ENCODE peak calls at places on chromosome 20, in nine cellular contexts. H is A673; A is tibial nerve; V is heart right ventricle; Z is PC-9; J is CD4-positive, alpha-beta T cell; E is naive thymus-derived CD4-positive, alpha-beta T cell; Y is H1; K is CD8-positive, alpha-beta T cell. U is an unnamed sample.

GRCh38 chr20:61882716-61883615 is 182.7 kb downstream of the TAF4 start:
- DNase-seq in K (no peak), V (no peak), E (no peak), A (no peak), Z (no peak), J (no peak), Y (no peak), H (no peak), U (no peak)

GRCh38 chr20:59665656-59666555 is 61.6 kb downstream of the PHACTR3 start:
- DNase-seq in E (no peak), V (no peak), K (no peak), A (no peak), Z (no peak), J (no peak), H (no peak), Y (no peak), U (no peak)

GRCh38 chr20:44761423-44761822 is 15.8 kb downstream of the KCNK15 start:
- DNase-seq in K (no peak), Z (no peak), A (no peak), H (no peak), V (no peak), Y (no peak), E (no peak), J (no peak), U (no peak)

GRCh38 chr20:50138479-50139393 is 14.8 kb downstream of the PEDS1 start:
- DNase-seq in V (no peak), Y (no peak), A (no peak), H (no peak), K (no peak), Z (no peak), J (no peak), E (no peak), U (no peak)

GRCh38 chr20:62641749-62642665 is at the start of gene SLCO4A1:
- DNase-seq in E (peak), K (peak), Z (peak), H (peak), A (peak), Y (no peak), V (peak), J (peak), U (no peak)

GRCh38 chr20:43771791-43772190 is 45.0 kb upstream of the GTSF1L start:
- DNase-seq in V (no peak), Y (no peak), J (no peak), Z (no peak), K (no peak), E (no peak), H (no peak), A (no peak), U (no peak)

GRCh38 chr20:10432079-10432478 is 1.9 kb downstream of the MKKS start:
- DNase-seq in H (peak), V (no peak), K (no peak), A (no peak), E (no peak), Z (no peak), Y (no peak), J (no peak), U (no peak)

GRCh38 chr20:9996944-9997343 is 37.8 kb upstream of the ANKEF1 start:
- DNase-seq in E (no peak), A (no peak), V (no peak), H (no peak), J (no peak), K (no peak), Z (no peak), Y (no peak), U (peak)

GRCh38 chr20:44646023-44646640 is 5.4 kb downstream of the ADA start:
- DNase-seq in H (peak), K (peak), Z (no peak), E (no peak), A (no peak), J (no peak), Y (no peak), V (no peak), U (no peak)

GRCh38 chr20:50850721-50851286 is 55.9 kb downstream of the BCAS4 start:
- DNase-seq in J (no peak), Y (peak), A (no peak), K (no peak), E (no peak), V (no peak), H (no peak), Z (no peak), U (no peak)

GRCh38 chr20:1310087-1310486 is 18.9 kb downstream of the SDCBP2 start:
- DNase-seq in A (no peak), K (no peak), E (no peak), V (no peak), J (no peak), Y (no peak), H (no peak), Z (no peak), U (no peak)
- H3K27ac ChIP-seq in A (no peak), K (no peak), E (no peak), V (no peak), J (no peak), Y (no peak), H (no peak), Z (no peak), U (no peak)

GRCh38 chr20:17343091-17343490 is 116.3 kb downstream of the PCSK2 start:
- DNase-seq in Z (no peak), Y (no peak), V (no peak), E (no peak), A (no peak), K (no peak), J (no peak), H (no peak), U (no peak)

GRCh38 chr20:17344775-17345174 is 117.9 kb downstream of the PCSK2 start:
- DNase-seq in Z (no peak), A (no peak), E (no peak), V (no peak), J (no peak), Y (no peak), H (no peak), K (no peak), U (no peak)

GRCh38 chr20:17343631-17344447 is 117.0 kb downstream of the PCSK2 start:
- DNase-seq in K (no peak), J (no peak), E (no peak), A (no peak), H (peak), Y (no peak), V (no peak), Z (no peak), U (no peak)

GRCh38 chr20:17345321-17345720 is 118.5 kb downstream of the PCSK2 start:
- DNase-seq in A (no peak), K (no peak), J (no peak), E (no peak), Y (no peak), V (no peak), H (no peak), Z (no peak), U (no peak)
- H3K27ac ChIP-seq in A (no peak), K (no peak), J (no peak), E (no peak), Y (no peak), V (no peak), H (no peak), Z (no peak), U (no peak)

DNA sequence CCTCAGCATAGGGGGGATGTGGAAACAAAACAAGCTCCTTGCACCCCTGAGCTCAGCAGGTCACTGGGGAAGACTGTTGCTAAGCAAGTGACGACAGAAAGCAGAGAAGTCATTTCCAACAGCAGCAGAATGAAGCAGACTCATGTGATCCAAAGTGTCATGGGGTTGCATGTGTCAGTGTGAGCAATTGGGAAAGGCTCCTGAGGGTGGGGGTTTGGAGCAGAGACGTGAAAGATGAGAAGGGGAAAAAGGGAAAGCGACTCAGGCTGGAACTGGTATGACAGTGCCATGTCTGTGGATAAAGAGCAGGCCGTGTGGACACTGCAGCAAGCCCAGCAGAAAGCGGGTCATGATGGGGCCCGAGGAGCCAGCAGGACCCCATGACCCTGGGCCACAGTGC is 363.9 kb downstream of the PREX1 start:
- DNase-seq in E (no peak), V (no peak), A (peak), H (no peak), Z (no peak), J (no peak), K (no peak), Y (no peak), U (no peak)
- H3K27ac ChIP-seq in E (no peak), V (no peak), A (no peak), H (no peak), Z (no peak), J (no peak), K (no peak), Y (no peak), U (no peak)

GRCh38 chr20:57629976-57630525 is 9.8 kb upstream of the ZBP1 start:
- DNase-seq in A (no peak), K (peak), Y (no peak), V (peak), J (no peak), E (no peak), Z (no peak), H (no peak), U (no peak)

GRCh38 chr20:57625978-57626377 is 5.8 kb upstream of the ZBP1 start:
- DNase-seq in V (no peak), K (no peak), Y (no peak), H (no peak), J (no peak), A (no peak), Z (no peak), E (no peak), U (no peak)

GRCh38 chr20:57627339-57627738 is 7.1 kb upstream of the ZBP1 start:
- DNase-seq in H (no peak), Z (no peak), A (no peak), V (no peak), Y (no peak), E (no peak), K (peak), J (no peak), U (no peak)

GRCh38 chr20:57625181-57625958 is 5.1 kb upstream of the ZBP1 start:
- DNase-seq in A (no peak), E (no peak), K (peak), Y (no peak), Z (no peak), V (no peak), H (no peak), J (no peak), U (no peak)

GRCh38 chr20:57627972-57628650 is 7.9 kb upstream of the ZBP1 start:
- DNase-seq in K (peak), J (peak), E (no peak), H (peak), V (peak), A (peak), Y (no peak), Z (no peak), U (no peak)
- H3K27ac ChIP-seq in K (peak), J (peak), E (peak), H (no peak), V (peak), A (peak), Y (no peak), Z (no peak), U (no peak)

GRCh38 chr20:34626978-34627377 is 49.9 kb downstream of the PIGU start:
- DNase-seq in H (no peak), J (no peak), K (no peak), Y (no peak), V (no peak), Z (no peak), E (no peak), A (no peak), U (no peak)

GRCh38 chr20:34629342-34629741 is 47.5 kb downstream of the PIGU start:
- DNase-seq in K (no peak), Y (no peak), V (peak), H (no peak), E (no peak), Z (no peak), A (no peak), J (no peak), U (no peak)

GRCh38 chr20:34628026-34628425 is 48.9 kb downstream of the PIGU start:
- DNase-seq in Z (no peak), H (no peak), J (no peak), Y (no peak), V (no peak), A (no peak), K (no peak), E (no peak), U (no peak)

GRCh38 chr20:34629904-34630303 is 47.0 kb downstream of the PIGU start:
- DNase-seq in J (no peak), K (no peak), E (no peak), H (no peak), A (no peak), Y (no peak), V (no peak), Z (no peak), U (no peak)

DNA sequence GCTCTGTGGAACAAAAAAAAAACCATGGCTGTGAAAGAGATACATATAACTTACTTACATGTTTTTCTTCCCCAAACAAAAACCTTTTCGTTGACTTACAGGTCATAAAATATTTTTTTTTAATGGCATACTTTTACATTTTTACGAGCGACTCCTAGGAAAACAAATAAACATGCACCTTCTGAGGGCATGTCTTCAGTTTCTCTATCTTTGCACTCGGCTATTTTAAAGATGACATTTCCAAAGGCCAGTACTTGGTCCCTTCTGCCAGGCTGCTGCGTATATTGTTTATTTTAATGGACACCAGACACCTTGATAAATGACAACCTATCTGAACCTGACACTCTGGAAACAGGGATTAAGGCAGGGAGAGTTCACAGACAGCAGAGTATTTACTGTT is 49.4 kb downstream of the PIGU start:
- DNase-seq in E (no peak), H (no peak), V (no peak), A (no peak), Y (no peak), K (no peak), J (no peak), Z (no peak), U (no peak)
- H3K27ac ChIP-seq in E (no peak), H (no peak), V (peak), A (no peak), Y (no peak), K (no peak), J (no peak), Z (peak), U (peak)

U was measured in epithelial cell of prostate.